ENCODE peak calls at places on chromosomes 1 and 21, in seven cellular contexts. Y is type B pancreatic cell; A is GM06990; L is stimulated activated CD4-positive, alpha-beta T cell treated with anti-CD3 and anti-CD28 coated beads, Interleukin-1b, Interleukin-23, amount 100 ng/mL, for 24 hours; G is GM18507; N is stimulated activated CD8-positive, alpha-beta memory T cell treated with anti-CD3 and anti-CD28 coated beads, Interleukin-7, amount 100 ng/mL, for 1 hour; O is HFF-Myc. S is an unnamed sample.

GRCh38 chr1:234825498-234826176 is 215.7 kb upstream of the IRF2BP2 start:
- DNase-seq in Y (no peak), O (no peak), A (no peak), L (no peak), N (no peak), G (no peak), S (no peak)

GRCh38 chr1:86765073-86765472 is 60.7 kb downstream of the SH3GLB1 start:
- DNase-seq in N (no peak), G (no peak), Y (no peak), O (no peak), A (no peak), L (no peak), S (no peak)

GRCh38 chr21:34065015-34065414 is 8.4 kb upstream of the MRPS6 start:
- DNase-seq in A (no peak), O (no peak), L (no peak), G (no peak), N (no peak), Y (no peak), S (no peak)

GRCh38 chr1:206802401-206802800 is 30.1 kb upstream of the IL10 start:
- DNase-seq in A (no peak), L (no peak), G (no peak), N (no peak), Y (no peak), O (no peak), S (no peak)

GRCh38 chr1:27331426-27331825 is 9.5 kb downstream of the TMEM222 start:
- DNase-seq in N (no peak), O (no peak), Y (no peak), G (no peak), A (no peak), L (no peak), S (no peak)

GRCh38 chr1:8373547-8374270 is 55.8 kb downstream of the SLC45A1 start:
- DNase-seq in N (no peak), L (no peak), G (no peak), O (no peak), Y (no peak), A (no peak), S (no peak)

GRCh38 chr1:214352838-214353237 is 71.9 kb downstream of the SMYD2 start:
- DNase-seq in Y (no peak), A (no peak), O (no peak), N (no peak), G (no peak), L (no peak), S (no peak)

GRCh38 chr1:92484171-92484471 is 2.6 kb downstream of the GFI1 start:
- DNase-seq in L (no peak), G (no peak), A (no peak), O (no peak), Y (no peak), N (no peak), S (no peak)

GRCh38 chr1:36067871-36068270 is 16.0 kb upstream of the TEKT2 start:
- DNase-seq in L (no peak), G (no peak), N (no peak), A (no peak), Y (no peak), O (no peak), S (no peak)

GRCh38 chr1:15180945-15181523 is 27.5 kb downstream of the TMEM51 start:
- DNase-seq in N (no peak), A (no peak), L (no peak), O (no peak), G (no peak), Y (no peak), S (no peak)

GRCh38 chr1:236603896-236604217 is 459 bp downstream of the HEATR1 start:
- DNase-seq in N (no peak), A (no peak), Y (no peak), O (no peak), L (no peak), G (peak; percentile 3), S (no peak)

S was measured in omental fat pad.